ENCODE peak calls at places on chromosomes 13 and 19, in four cellular contexts. G, T, U and S are unnamed samples.

GRCh38 chr19:35773020-35773809 is 2.1 kb upstream of the ARHGAP33 start:
- DNase-seq in G (no peak), T (no peak), U (no peak), S (no peak)

GRCh38 chr13:33257786-33258185 is 27.8 kb downstream of the STARD13 start:
- DNase-seq in T (no peak), G (no peak), U (no peak), S (no peak)

GRCh38 chr19:8512115-8512967 is 1.6 kb downstream of the ZNF414 start:
- DNase-seq in G (peak; percentile 68), U (peak; percentile 92), T (no peak), S (peak; percentile 60)

GRCh38 chr19:14248578-14249011 is 42.6 kb upstream of the ADGRL1 start:
- DNase-seq in U (no peak), G (peak; percentile 90), T (no peak), S (no peak)

GRCh38 chr13:98405107-98405571 is 171.8 kb downstream of the STK24 start:
- DNase-seq in G (peak; percentile 42), U (no peak), T (no peak), S (no peak)

GRCh38 chr13:92804926-92805325 is 421.7 kb upstream of the GPC6 start:
- DNase-seq in T (no peak), U (no peak), G (no peak), S (no peak)

GRCh38 chr13:80989241-80989640 is 648.3 kb upstream of the SPRY2 start:
- DNase-seq in G (no peak), T (no peak), U (no peak), S (no peak)

GRCh38 chr13:84049442-84049841 is 167.2 kb upstream of the SLITRK1 start:
- DNase-seq in G (no peak), T (no peak), U (no peak), S (no peak)

GRCh38 chr13:40588101-40588500 is 78.3 kb downstream of the FOXO1 start:
- DNase-seq in G (no peak), U (no peak), T (no peak), S (no peak)

GRCh38 chr13:112781881-112782361 is 92.1 kb downstream of the ATP11A start:
- DNase-seq in T (no peak), G (no peak), U (no peak), S (no peak)

GRCh38 chr13:39536274-39536673 is 66.7 kb downstream of the LHFPL6 start:
- DNase-seq in T (no peak), U (no peak), G (no peak), S (no peak)

GRCh38 chr19:1855040-1855827 is 7.0 kb upstream of the REXO1 start:
- DNase-seq in T (peak; percentile 59), G (peak; percentile 93), U (peak; percentile 98), S (no peak)

GRCh38 chr13:32425158-32425557 is 2.8 kb downstream of the N4BP2L1 start:
- DNase-seq in U (no peak), T (no peak), G (no peak), S (no peak)

GRCh38 chr13:50129923-50130685 is 114.9 kb downstream of the KCNRG start:
- DNase-seq in G (peak; percentile 49), T (no peak), U (no peak), S (no peak)
- TF ChIP-seq ETV6 in G (no peak), T (no peak), U (no peak), S (no peak)

DNA sequence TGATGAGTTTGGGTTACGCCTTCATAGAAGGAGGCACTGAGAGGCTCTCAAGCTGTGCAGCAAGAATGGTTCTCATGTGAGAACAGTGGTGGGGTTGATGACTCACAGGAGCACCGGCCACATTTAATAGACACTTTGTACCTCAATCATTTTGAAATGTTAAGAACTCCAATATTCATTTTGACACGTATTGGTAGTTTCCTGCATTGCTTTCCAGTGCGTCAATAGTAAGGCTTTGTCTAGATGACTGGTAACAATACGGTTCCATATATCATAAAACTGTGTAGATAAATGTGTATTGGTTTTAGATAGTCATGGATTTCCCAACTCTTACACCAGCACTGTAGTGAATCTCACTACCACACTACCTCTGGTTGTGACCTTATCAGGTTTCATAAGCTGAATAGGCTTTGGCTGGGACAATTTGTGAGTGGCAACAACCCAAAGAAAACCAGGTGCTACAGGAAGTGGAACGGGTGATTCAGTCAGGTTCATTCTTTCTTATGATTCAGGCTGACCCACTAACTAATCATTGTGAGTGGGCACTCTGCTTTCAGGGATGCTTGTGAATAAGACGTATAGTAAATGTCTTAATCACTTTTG is 362.6 kb downstream of the KLF5 start:
- DNase-seq in U (no peak), G (no peak), T (no peak), S (no peak)
- TF ChIP-seq ETV6 in U (no peak), G (no peak), T (no peak), S (no peak)

GRCh38 chr13:79805317-79805716 is 324.4 kb downstream of the NDFIP2 start:
- DNase-seq in T (no peak), U (no peak), G (no peak), S (no peak)
- TF ChIP-seq ETV6 in T (no peak), U (no peak), G (no peak), S (no peak)

DNA sequence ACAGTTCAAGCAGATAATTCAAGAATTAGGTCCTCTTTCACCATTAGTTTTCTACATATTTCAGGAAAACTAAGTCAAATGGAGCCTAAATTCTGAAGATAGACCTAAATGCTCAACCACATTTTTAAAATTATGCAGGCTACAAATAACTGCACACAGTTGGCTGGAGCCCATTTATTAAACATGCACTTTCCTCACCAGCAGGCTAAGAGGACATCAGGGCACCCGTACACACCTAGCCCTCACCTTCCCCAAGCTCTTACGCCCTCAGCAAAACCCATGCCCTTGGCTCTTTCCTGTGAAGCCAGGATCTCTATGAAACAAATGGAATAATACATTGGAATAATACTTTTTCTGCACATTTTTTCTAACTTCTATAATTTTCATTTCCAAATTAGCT is 18.2 kb downstream of the IRS2 start:
- DNase-seq in T (no peak), G (no peak), U (no peak), S (no peak)
- TF ChIP-seq ETV6 in T (no peak), G (no peak), U (no peak), S (no peak)

GRCh38 chr19:33212773-33213172 is 12.9 kb downstream of the SLC7A10 start:
- DNase-seq in U (no peak), T (no peak), G (no peak), S (no peak)

GRCh38 chr19:33216198-33216830 is 9.3 kb downstream of the SLC7A10 start:
- DNase-seq in G (peak; percentile 53), U (no peak), T (no peak), S (no peak)

GRCh38 chr19:33212024-33212772 is 13.5 kb downstream of the SLC7A10 start:
- DNase-seq in U (no peak), T (no peak), G (no peak), S (no peak)

GRCh38 chr19:33215438-33216197 is 10.0 kb downstream of the SLC7A10 start:
- DNase-seq in T (no peak), U (no peak), G (no peak), S (no peak)

DNA sequence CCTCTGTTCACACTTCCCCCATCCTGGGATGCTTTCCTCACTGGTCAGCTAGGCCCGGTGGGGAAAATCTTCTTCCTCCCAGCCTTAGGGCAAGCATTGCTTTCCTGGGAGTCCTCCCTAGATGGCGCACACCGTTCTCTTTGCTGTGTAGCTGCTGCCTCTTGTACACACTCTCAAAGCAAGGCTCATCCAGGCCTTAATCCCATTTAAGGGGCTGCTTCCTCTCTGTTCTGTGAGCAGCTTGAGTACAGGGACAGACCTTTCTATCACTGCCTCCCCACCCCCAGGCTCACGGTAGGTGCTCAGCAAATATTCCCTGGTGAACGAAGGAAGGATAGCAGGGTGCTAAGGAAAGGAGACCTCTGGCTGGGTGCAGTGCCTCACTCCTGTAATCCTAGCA is 11.0 kb downstream of the SLC7A10 start:
- DNase-seq in U (peak; percentile 38), G (peak; percentile 65), T (no peak), S (peak; percentile 41)
- TF ChIP-seq ETV6 in U (no peak), G (no peak), T (no peak), S (no peak)

DNA sequence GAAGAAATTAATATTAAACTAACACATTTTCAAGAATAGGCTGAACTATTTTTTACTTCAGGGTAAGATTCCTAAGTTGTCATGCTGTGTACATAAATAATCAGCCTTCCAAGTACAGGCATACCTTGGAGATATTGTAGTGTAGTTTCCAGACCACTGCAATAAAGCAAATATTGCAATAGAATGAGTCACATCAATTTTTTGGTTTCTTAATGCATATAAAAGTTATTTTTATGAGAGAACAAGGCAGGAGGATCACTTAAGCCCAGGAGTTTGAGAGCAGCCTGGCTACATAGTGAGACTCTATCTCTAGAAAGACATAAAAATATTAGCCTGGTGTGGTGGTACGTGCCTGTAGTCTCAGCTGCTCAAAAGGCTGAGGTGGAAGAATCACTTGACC is 511.5 kb downstream of the UQCRFS1 start:
- DNase-seq in G (no peak), T (no peak), U (no peak), S (no peak)
- TF ChIP-seq ETV6 in G (no peak), T (no peak), U (no peak), S (no peak)

GRCh38 chr19:17346109-17346671 is 8.8 kb downstream of the GTPBP3 start:
- DNase-seq in G (peak; percentile 92), U (peak; percentile 87), T (peak; percentile 42), S (peak; percentile 39)
- TF ChIP-seq ETV6 in G (no peak), U (no peak), T (no peak), S (no peak)

DNA sequence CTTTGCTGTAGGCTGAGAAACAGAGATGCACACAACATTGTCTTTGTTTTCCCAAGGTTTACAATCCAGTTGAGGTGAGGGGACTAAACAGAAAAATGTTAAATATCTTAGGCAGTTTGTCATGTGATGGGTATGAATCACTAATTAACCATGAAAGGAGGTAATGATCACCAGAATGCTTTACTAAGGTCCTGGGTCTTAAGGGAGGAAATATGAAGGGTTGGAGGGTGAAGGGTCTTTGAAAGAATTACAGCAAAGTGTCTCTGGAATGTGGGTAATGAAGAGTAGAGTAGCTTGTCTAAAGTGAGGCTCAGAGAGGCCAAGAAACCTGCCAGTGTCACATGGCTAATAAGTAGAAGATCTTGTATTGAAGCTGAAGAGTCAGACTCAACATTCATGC is 19.0 kb downstream of the BIVM start:
- DNase-seq in U (no peak), G (no peak), T (no peak), S (no peak)
- TF ChIP-seq ETV6 in U (no peak), G (no peak), T (no peak), S (no peak)

DNA sequence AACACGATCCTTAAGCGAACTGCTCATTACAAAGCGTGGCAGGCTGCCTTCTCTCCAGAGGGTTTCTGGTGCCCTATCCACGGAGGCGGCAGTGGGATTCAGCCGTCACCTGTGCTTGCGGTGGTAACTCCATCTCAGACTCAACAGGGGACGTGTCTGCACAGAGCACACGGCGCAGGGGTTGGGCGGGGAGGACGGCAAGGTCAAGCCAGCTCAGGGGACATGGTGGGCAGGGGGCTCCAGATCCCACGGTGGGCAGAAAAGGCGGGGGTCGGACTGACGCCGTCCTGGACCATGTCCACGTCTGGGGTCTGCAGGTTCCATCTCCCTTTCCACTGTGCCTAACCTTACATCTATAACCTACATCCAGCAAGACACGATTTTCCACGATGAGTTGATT is 70.7 kb downstream of the RASA3 start:
- DNase-seq in T (no peak), U (no peak), G (no peak), S (no peak)
- TF ChIP-seq ETV6 in T (no peak), U (no peak), G (no peak), S (no peak)